ENCODE peak calls at places on chromosomes 5 and 9, in nine cellular contexts. P is uterus, T is IMR-90, B is suprapubic skin, S is adrenal gland, E is heart left ventricle, U is right lobe of liver, N is breast epithelium, X is prostate gland. L is an unnamed sample. For H3K9me3 and H3K27me3, the result is how much of the 10 kb centered on the place peaks cover.

GRCh38 chr5:35859101-35859661 is 2.5 kb downstream of the IL7R start:
- DNase-seq in P (no peak), T (peak), B (no peak), S (no peak), E (no peak), U (no peak), N (no peak), X (no peak), L (no peak)

GRCh38 chr5:14665110-14665822 is 748 bp downstream of the OTULIN start:
- DNase-seq in P (no peak), T (no peak), B (no peak), S (no peak), E (peak), U (peak), N (no peak), X (peak), L (peak)

GRCh38 chr5:55540024-55540423 is 5.3 kb upstream of the PLPP1 start:
- DNase-seq in P (no peak), T (peak), B (no peak), S (no peak), E (no peak), U (no peak), N (no peak), X (no peak), L (no peak)

GRCh38 chr5:171152382-171152781 is 156.7 kb upstream of the TLX3 start:
- DNase-seq in P (no peak), T (peak), B (no peak), S (no peak), E (no peak), U (no peak), N (no peak), X (no peak), L (no peak)

GRCh38 chr5:68441309-68441708 is 225.8 kb downstream of the PIK3R1 start:
- DNase-seq in P (no peak), T (no peak), B (no peak), S (no peak), E (no peak), U (no peak), N (no peak), X (no peak), L (no peak)

GRCh38 chr9:122961139-122961538 is 20.3 kb downstream of the RABGAP1 start:
- DNase-seq in P (no peak), T (no peak), B (no peak), S (no peak), E (no peak), U (no peak), N (no peak), X (no peak), L (no peak)

GRCh38 chr9:13661014-13661413 is 381.5 kb upstream of the MPDZ start:
- DNase-seq in P (no peak), T (no peak), B (no peak), S (no peak), E (no peak), U (no peak), N (no peak), X (no peak), L (no peak)

GRCh38 chr5:113268232-113268631 is 166.6 kb downstream of the TSSK1B start:
- DNase-seq in P (no peak), T (no peak), B (no peak), S (no peak), E (no peak), U (no peak), N (no peak), X (no peak), L (no peak)

GRCh38 chr9:136745389-136746218 is 2.7 kb downstream of the LCN6 start:
- DNase-seq in P (peak), T (no peak), B (no peak), S (no peak), E (no peak), U (no peak), N (no peak), X (no peak), L (no peak)

GRCh38 chr9:90112791-90113190 is 508.0 kb downstream of the GADD45G start:
- DNase-seq in P (no peak), T (peak), B (no peak), S (no peak), E (no peak), U (no peak), N (no peak), X (no peak), L (no peak)

GRCh38 chr5:76547242-76547890 is 75.8 kb downstream of the F2RL2 start:
- DNase-seq in P (no peak), T (no peak), B (no peak), S (no peak), E (no peak), U (no peak), N (no peak), X (peak), L (no peak)

GRCh38 chr5:179130101-179130681 is 70.0 kb downstream of the ZNF354C start:
- DNase-seq in P (no peak), T (no peak), B (no peak), S (no peak), E (no peak), U (peak), N (no peak), X (no peak), L (no peak)

GRCh38 chr5:122163151-122164069 is 34.1 kb downstream of the ZNF474 start:
- DNase-seq in P (no peak), T (peak), B (no peak), S (no peak), E (no peak), U (no peak), N (no peak), X (no peak), L (no peak)

GRCh38 chr9:126722922-126723806 is 81.7 kb upstream of the ZBTB43 start:
- DNase-seq in P (peak), T (no peak), B (no peak), S (peak), E (peak), U (no peak), N (no peak), X (peak), L (no peak)

GRCh38 chr5:135696317-135696716 is 117.5 kb upstream of the CXCL14 start:
- DNase-seq in P (no peak), T (no peak), B (no peak), S (no peak), E (no peak), U (no peak), N (no peak), X (no peak), L (no peak)

GRCh38 chr5:124889522-124889828 is 143.0 kb upstream of the ZNF608 start:
- DNase-seq in P (no peak), T (no peak), B (no peak), S (no peak), E (no peak), U (no peak), N (no peak), X (no peak), L (no peak)

GRCh38 chr9:13716620-13717019 is 437.1 kb upstream of the MPDZ start:
- DNase-seq in P (no peak), T (no peak), B (no peak), S (no peak), E (no peak), U (no peak), N (no peak), X (no peak), L (no peak)

GRCh38 chr5:142360051-142360498 is 35.3 kb upstream of the SPRY4 start:
- DNase-seq in P (no peak), T (no peak), B (no peak), S (no peak), E (no peak), U (no peak), N (no peak), X (no peak), L (no peak)

GRCh38 chr9:137099231-137099630 is 12.4 kb downstream of the MAN1B1 start:
- DNase-seq in P (no peak), T (no peak), B (no peak), S (no peak), E (no peak), U (no peak), N (no peak), X (no peak), L (no peak)

GRCh38 chr5:2750758-2751464 is 566 bp downstream of the IRX2 start:
- DNase-seq in P (no peak), T (no peak), B (no peak), S (no peak), E (no peak), U (no peak), N (no peak), X (no peak), L (no peak)

GRCh38 chr9:2132484-2133082 is 117.4 kb downstream of the SMARCA2 start:
- DNase-seq in P (no peak), T (peak), B (no peak), S (no peak), E (no peak), U (no peak), N (no peak), X (no peak), L (no peak)

GRCh38 chr5:104385901-104386300 is 823.3 kb upstream of the NUDT12 start:
- DNase-seq in P (no peak), T (no peak), B (no peak), S (no peak), E (no peak), U (no peak), N (no peak), X (no peak), L (no peak)

GRCh38 chr5:96339862-96340261 is 93.2 kb downstream of the PCSK1 start:
- DNase-seq in P (no peak), T (no peak), B (no peak), S (no peak), E (no peak), U (no peak), N (no peak), X (no peak), L (no peak)

GRCh38 chr5:160469156-160470144 is 47.8 kb downstream of the PTTG1 start:
- DNase-seq in P (no peak), T (no peak), B (no peak), S (no peak), E (no peak), U (no peak), N (no peak), X (no peak), L (no peak)

GRCh38 chr5:18270635-18271338 is 636.5 kb downstream of the TAF11L14 start:
- DNase-seq in P (no peak), T (no peak), B (no peak), S (no peak), E (no peak), U (no peak), N (no peak), X (no peak), L (no peak)

GRCh38 chr9:85610074-85610855 is 131.5 kb downstream of the AGTPBP1 start:
- DNase-seq in P (no peak), T (peak), B (no peak), S (peak), E (no peak), U (no peak), N (no peak), X (peak), L (no peak)

GRCh38 chr5:76790632-76791290 is 28.1 kb upstream of the F2RL1 start:
- DNase-seq in P (no peak), T (peak), B (no peak), S (peak), E (peak), U (no peak), N (no peak), X (no peak), L (no peak)

GRCh38 chr5:73380052-73380451 is 68.5 kb downstream of the FOXD1 start:
- DNase-seq in P (no peak), T (no peak), B (no peak), S (no peak), E (no peak), U (no peak), N (no peak), X (no peak), L (no peak)

GRCh38 chr9:94178927-94179326 is 80.2 kb upstream of the ZNF169 start:
- DNase-seq in P (no peak), T (no peak), B (no peak), S (no peak), E (no peak), U (no peak), N (no peak), X (no peak), L (no peak)

GRCh38 chr5:76787237-76787636 is 31.6 kb upstream of the F2RL1 start:
- DNase-seq in P (peak), T (peak), B (no peak), S (no peak), E (peak), U (peak), N (peak), X (no peak), L (peak)

GRCh38 chr9:68794898-68795297 is 89.9 kb downstream of the PIP5K1B start:
- DNase-seq in P (no peak), T (no peak), B (no peak), S (no peak), E (no peak), U (no peak), N (no peak), X (no peak), L (no peak)

GRCh38 chr5:308672-309271 is 12.7 kb upstream of the AHRR start:
- DNase-seq in P (no peak), T (peak), B (no peak), S (no peak), E (peak), U (no peak), N (no peak), X (no peak), L (no peak)

GRCh38 chr5:149002053-149002452 is 60.8 kb downstream of the SH3TC2 start:
- DNase-seq in P (no peak), T (peak), B (no peak), S (no peak), E (no peak), U (no peak), N (no peak), X (no peak), L (no peak)

GRCh38 chr9:75962186-75963036 is 71.9 kb downstream of the PCSK5 start:
- DNase-seq in P (no peak), T (no peak), B (no peak), S (no peak), E (peak), U (peak), N (peak), X (peak), L (no peak)

GRCh38 chr5:82798676-82799075 is 278.5 kb downstream of the TMEM167A start:
- DNase-seq in P (no peak), T (no peak), B (no peak), S (no peak), E (no peak), U (no peak), N (no peak), X (no peak), L (no peak)

GRCh38 chr9:120985759-120986353 is 59.3 kb upstream of the TRAF1 start:
- DNase-seq in P (no peak), T (peak), B (no peak), S (peak), E (no peak), U (no peak), N (no peak), X (peak), L (no peak)

GRCh38 chr9:114348906-114349482 is 19.3 kb downstream of the ORM2 start:
- DNase-seq in P (peak), T (peak), B (no peak), S (peak), E (no peak), U (no peak), N (no peak), X (no peak), L (peak)
- TF ChIP-seq POLR2A in P (peak), T (no peak), B (no peak), S (no peak), E (no peak), U (no peak), N (no peak), X (no peak), L (no peak)

GRCh38 chr5:180282281-180282680 is 9.6 kb downstream of the MAPK9 start:
- DNase-seq in P (no peak), T (no peak), B (no peak), S (no peak), E (no peak), U (no peak), N (no peak), X (no peak), L (no peak)
- H3K9me3 ChIP-seq in P (under half), T (under half), B (under half), S (under half), E (under half), U (under half), N (under half), X (under half), L (under half)

GRCh38 chr9:128728298-128728697 is 4.4 kb upstream of the ZDHHC12 start:
- DNase-seq in P (no peak), T (no peak), B (no peak), S (no peak), E (no peak), U (no peak), N (no peak), X (no peak), L (no peak)
- H3K27me3 ChIP-seq in P (under half), T (under half), B (under half), S (under half), E (under half), U (under half), N (under half), X (under half), L (under half)

GRCh38 chr5:172659570-172659908 is 18.5 kb downstream of the NEURL1B start:
- DNase-seq in P (no peak), T (no peak), B (no peak), S (no peak), E (no peak), U (no peak), N (no peak), X (no peak), L (no peak)
- TF ChIP-seq POLR2A in P (no peak), T (no peak), B (no peak), S (no peak), E (no peak), U (peak), N (no peak), X (no peak), L (no peak)

DNA sequence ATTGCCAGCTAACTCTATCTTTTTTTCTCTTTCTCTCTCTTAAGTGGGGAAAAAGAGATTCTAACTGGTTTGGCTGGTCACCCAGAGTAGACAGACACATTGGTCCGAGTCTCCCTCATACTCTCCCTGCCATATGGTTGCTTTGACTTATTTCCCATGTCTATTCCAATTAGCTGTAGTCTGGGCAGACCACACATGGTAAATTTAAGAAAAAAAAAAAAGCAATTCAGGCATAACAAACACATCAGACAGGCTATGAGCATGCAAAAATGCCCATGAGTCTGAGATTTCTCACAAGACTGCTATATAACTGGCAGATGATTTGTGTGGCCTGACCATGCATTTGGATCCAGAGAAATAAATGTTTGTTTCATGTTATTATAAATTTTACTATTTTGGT is 110.2 kb upstream of the FGF10 start:
- DNase-seq in P (no peak), T (no peak), B (no peak), S (no peak), E (no peak), U (no peak), N (no peak), X (no peak), L (no peak)
- H3K9me3 ChIP-seq in P (under half), T (under half), B (under half), S (under half), E (under half), U (under half), N (under half), X (under half), L (under half)

DNA sequence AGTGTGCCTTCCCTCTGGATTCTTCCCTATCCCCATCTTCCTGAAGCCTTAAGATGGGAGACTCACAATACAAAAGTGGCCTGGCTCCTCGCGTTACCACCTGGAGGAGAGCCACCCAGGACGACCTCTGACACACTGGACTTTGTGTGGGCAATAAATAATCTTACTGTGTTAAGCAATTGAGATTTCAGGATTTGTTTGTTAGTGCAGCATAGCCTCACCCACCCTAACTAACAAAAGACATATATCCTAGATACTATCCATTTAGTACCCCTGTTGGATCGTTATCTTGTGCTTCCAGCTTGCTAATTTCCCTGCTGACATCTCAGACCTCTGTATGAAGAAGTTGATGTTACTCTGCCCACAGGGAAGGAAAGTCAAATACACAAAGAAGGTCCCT is 7.9 kb downstream of the GABBR2 start:
- DNase-seq in P (no peak), T (no peak), B (no peak), S (no peak), E (no peak), U (no peak), N (no peak), X (no peak), L (no peak)
- H3K27me3 ChIP-seq in P (under half), T (under half), B (half or more), S (under half), E (under half), U (under half), N (under half), X (under half), L (under half)

GRCh38 chr9:133375116-133375723 is 640 bp downstream of the SURF4 start:
- DNase-seq in P (no peak), T (peak), B (no peak), S (no peak), E (no peak), U (peak), N (no peak), X (peak), L (no peak)
- TF ChIP-seq POLR2A in P (no peak), T (no peak), B (no peak), S (no peak), E (no peak), U (peak), N (no peak), X (no peak), L (no peak)

DNA sequence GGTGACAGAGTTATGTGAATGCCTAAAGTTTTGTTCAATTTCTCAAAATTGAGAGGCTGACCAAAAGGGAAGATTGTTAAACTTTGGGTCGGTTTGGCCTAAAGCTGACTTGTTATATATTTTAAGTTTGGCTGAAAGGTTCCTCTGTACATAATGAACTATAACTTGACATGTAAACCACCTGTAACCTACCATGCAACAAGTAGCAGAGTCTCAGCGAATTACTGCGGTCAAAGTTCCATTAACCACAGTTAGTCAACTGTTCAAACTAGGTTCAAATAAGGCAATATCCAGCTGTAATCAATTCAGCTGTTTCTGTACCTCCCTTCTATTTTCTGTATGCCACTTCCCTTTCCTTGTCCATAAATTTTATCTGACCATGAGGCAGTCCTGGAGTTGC is 325.1 kb upstream of the NMUR2 start:
- DNase-seq in P (no peak), T (no peak), B (no peak), S (no peak), E (no peak), U (no peak), N (no peak), X (no peak), L (no peak)
- H3K9me3 ChIP-seq in P (under half), T (under half), B (under half), S (under half), E (under half), U (under half), N (under half), X (under half), L (under half)

GRCh38 chr5:42495908-42496307 is 72.7 kb downstream of the GHR start:
- DNase-seq in P (no peak), T (no peak), B (no peak), S (peak), E (no peak), U (no peak), N (no peak), X (peak), L (no peak)
- H3K27me3 ChIP-seq in P (under half), T (under half), B (under half), S (under half), E (under half), U (under half), N (under half), X (under half), L (under half)

DNA sequence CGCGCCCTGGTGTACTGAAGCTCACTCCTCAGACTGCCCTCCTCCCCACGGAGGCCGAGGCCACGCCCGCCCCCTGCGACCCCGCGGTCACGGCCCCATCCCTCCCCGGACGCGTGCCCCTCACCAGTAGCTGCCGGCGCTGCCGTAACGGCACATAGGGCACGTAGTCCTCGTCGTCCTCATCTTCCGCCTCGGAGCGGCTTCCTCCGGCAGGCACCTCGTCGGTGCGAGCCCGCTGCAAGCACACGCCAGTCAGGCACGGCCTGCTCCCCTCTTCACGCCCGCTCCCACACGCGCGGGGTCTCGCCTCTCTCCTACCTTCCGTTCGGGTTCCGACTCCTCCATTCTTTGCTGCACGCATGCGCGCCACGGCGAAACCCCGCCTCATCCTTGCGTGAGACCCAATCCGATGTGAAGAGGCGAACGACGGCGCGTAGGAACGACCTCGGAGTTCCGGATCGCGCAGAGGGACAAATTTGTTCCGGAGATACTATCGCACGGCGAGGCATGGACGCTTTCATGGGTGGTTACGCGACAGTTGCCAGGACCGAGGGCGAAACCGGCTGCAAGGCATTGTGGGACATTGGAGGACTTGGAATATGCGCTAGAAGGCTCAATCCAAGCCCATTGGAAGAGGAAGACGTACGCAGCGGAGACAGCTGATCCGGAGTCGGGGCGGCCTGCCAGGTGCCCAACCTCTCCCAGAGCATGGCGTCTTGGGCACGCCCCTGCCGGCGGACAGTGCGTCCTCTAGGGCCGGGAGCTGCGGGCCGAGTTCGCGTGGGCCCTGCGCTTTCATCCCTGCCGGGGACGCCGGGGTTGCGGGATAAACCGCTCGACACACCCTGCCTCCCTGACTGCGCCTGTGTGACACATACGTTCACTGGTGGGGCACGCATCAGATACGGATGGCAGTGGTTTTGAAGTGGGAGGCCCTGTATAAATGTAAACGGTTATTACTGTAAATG is at the start of gene DDX41:
- DNase-seq in P (peak), T (peak), B (peak), S (peak), E (peak), U (peak), N (peak), X (peak), L (peak)
- TF ChIP-seq POLR2A in P (peak), T (peak), B (no peak), S (peak), E (peak), U (no peak), N (no peak), X (peak), L (peak)

L was measured in ovary.